ENCODE peak calls at places on chromosome 1, in six cellular contexts. X is effector CD4-positive, alpha-beta T cell; B is AG08396; Y is HFFc6; D is GM04504; S is aorta. Z is an unnamed sample.
A peak's percentile ranks its signal among the peaks of the same experiment; 100 is the strongest.

GRCh38 chr1:71667224-71667623 is 586.4 kb upstream of the ZRANB2 start:
- DNase-seq in Y (no peak), X (no peak), S (no peak), B (no peak), D (no peak), Z (no peak)

GRCh38 chr1:152001631-152002584 is 8.2 kb upstream of the S100A10 start:
- DNase-seq in Y (peak; percentile 94), D (peak; percentile 94), B (peak; percentile 79), X (peak; percentile 65), S (peak; percentile 93), Z (peak; percentile 63)

GRCh38 chr1:34126486-34126885 is 38.5 kb downstream of the CSMD2 start:
- DNase-seq in D (no peak), Y (no peak), B (no peak), S (no peak), X (no peak), Z (no peak)

GRCh38 chr1:14873657-14874056 is 275.2 kb downstream of the KAZN start:
- DNase-seq in B (no peak), D (no peak), X (no peak), Y (no peak), S (no peak), Z (no peak)

GRCh38 chr1:42936309-42937078 is 22.2 kb downstream of the SLC2A1 start:
- DNase-seq in X (no peak), S (peak; percentile 74), B (peak; percentile 49), D (peak; percentile 62), Y (peak; percentile 72), Z (no peak)

GRCh38 chr1:34859442-34860200 is at the start of gene SMIM12:
- DNase-seq in X (peak; percentile 83), B (peak; percentile 99), D (peak; percentile 89), S (peak; percentile 99), Y (peak; percentile 93), Z (peak; percentile 77)

GRCh38 chr1:188277771-188278170 is 1449.0 kb downstream of the PLA2G4A start:
- DNase-seq in Y (no peak), B (no peak), X (no peak), D (no peak), S (no peak), Z (no peak)

GRCh38 chr1:212030936-212031528 is 4.3 kb downstream of the INTS7 start:
- DNase-seq in B (peak; percentile 43), D (no peak), S (no peak), X (no peak), Y (peak; percentile 83), Z (no peak)

GRCh38 chr1:118338991-118339390 is 154.0 kb upstream of the SPAG17 start:
- DNase-seq in Y (no peak), D (no peak), B (no peak), X (no peak), S (no peak), Z (no peak)

GRCh38 chr1:230277201-230277771 is 148.8 kb downstream of the PGBD5 start:
- DNase-seq in X (no peak), Y (no peak), D (no peak), B (no peak), S (no peak), Z (peak; percentile 27)

GRCh38 chr1:174800221-174800791 is 199.4 kb upstream of the CACYBP start:
- DNase-seq in S (no peak), D (no peak), Y (no peak), X (no peak), B (peak; percentile 4), Z (no peak)

GRCh38 chr1:117633423-117633822 is 27.6 kb downstream of the TENT5C start:
- DNase-seq in S (no peak), X (no peak), B (no peak), D (no peak), Y (no peak), Z (no peak)

GRCh38 chr1:78079580-78079979 is 33.8 kb downstream of the GIPC2 start:
- DNase-seq in D (no peak), X (no peak), S (no peak), B (no peak), Y (no peak), Z (no peak)

GRCh38 chr1:44514673-44515072 is 109.6 kb downstream of the RNF220 start:
- DNase-seq in Y (no peak), S (no peak), X (no peak), D (no peak), B (no peak), Z (no peak)

GRCh38 chr1:22228505-22228911 is 85.6 kb upstream of the WNT4 start:
- DNase-seq in S (no peak), B (no peak), Y (no peak), X (no peak), D (no peak), Z (no peak)

GRCh38 chr1:167864392-167864992 is 49.4 kb downstream of the ADCY10 start:
- DNase-seq in X (no peak), B (no peak), D (no peak), Y (no peak), S (no peak), Z (no peak)

GRCh38 chr1:203505526-203506189 is 11.7 kb downstream of the OPTC start:
- DNase-seq in B (no peak), S (peak; percentile 45), X (no peak), Y (no peak), D (no peak), Z (no peak)

GRCh38 chr1:147504801-147505303 is 36.4 kb upstream of the BCL9 start:
- DNase-seq in S (no peak), B (peak; percentile 17), Y (peak; percentile 5), D (no peak), X (no peak), Z (no peak)

GRCh38 chr1:111399792-111400610 is 27.5 kb downstream of the OVGP1 start:
- DNase-seq in S (no peak), X (peak; percentile 34), D (peak; percentile 13), Y (peak; percentile 31), B (peak; percentile 49), Z (peak; percentile 13)

GRCh38 chr1:12063141-12064072 is at the start of gene TNFRSF8:
- DNase-seq in S (no peak), B (no peak), X (no peak), Y (no peak), D (no peak), Z (peak; percentile 13)

GRCh38 chr1:43548285-43549271 is 17.9 kb downstream of the PTPRF start:
- DNase-seq in B (no peak), Y (no peak), D (no peak), S (no peak), X (no peak), Z (no peak)

GRCh38 chr1:237814319-237814924 is 76.3 kb downstream of the ZP4 start:
- DNase-seq in B (no peak), S (no peak), X (no peak), Y (no peak), D (no peak), Z (no peak)

GRCh38 chr1:155321577-155322497 is 1.1 kb downstream of the RUSC1 start:
- DNase-seq in Y (no peak), S (peak; percentile 71), X (no peak), B (peak; percentile 15), D (no peak), Z (no peak)

GRCh38 chr1:23568608-23569383 is 9.5 kb upstream of the ID3 start:
- DNase-seq in S (no peak), D (no peak), Y (no peak), X (no peak), B (no peak), Z (no peak)

GRCh38 chr1:3587133-3587733 is 24.1 kb downstream of the MEGF6 start:
- DNase-seq in X (no peak), B (no peak), D (no peak), S (no peak), Y (peak; percentile 71), Z (no peak)

GRCh38 chr1:180631197-180631765 is 541 bp upstream of the XPR1 start:
- DNase-seq in D (no peak), S (no peak), X (no peak), Y (no peak), B (no peak), Z (no peak)

GRCh38 chr1:53580009-53580400 is 120.8 kb downstream of the DMRTB1 start:
- DNase-seq in Y (no peak), X (no peak), S (peak; percentile 59), B (no peak), D (no peak), Z (no peak)

GRCh38 chr1:84570436-84571149 is 3.6 kb downstream of the CTBS start:
- DNase-seq in B (no peak), D (no peak), X (no peak), S (no peak), Y (peak; percentile 15), Z (no peak)

GRCh38 chr1:96722161-96722908 is 751 bp downstream of the PTBP2 start:
- DNase-seq in D (peak; percentile 26), S (peak; percentile 88), X (peak; percentile 27), Y (peak; percentile 16), B (peak; percentile 77), Z (no peak)

GRCh38 chr1:19484338-19484792 is 974 bp downstream of the CAPZB start:
- DNase-seq in X (no peak), D (no peak), S (peak; percentile 80), B (peak; percentile 41), Y (no peak), Z (no peak)

GRCh38 chr1:36910281-36910725 is 124.0 kb downstream of the GRIK3 start:
- DNase-seq in B (no peak), S (no peak), X (no peak), D (no peak), Y (no peak), Z (no peak)

GRCh38 chr1:8374812-8375211 is 56.9 kb downstream of the SLC45A1 start:
- DNase-seq in B (peak; percentile 20), X (no peak), S (no peak), D (no peak), Y (peak; percentile 45), Z (no peak)

GRCh38 chr1:30749691-30750583 is 7.6 kb downstream of the LAPTM5 start:
- DNase-seq in Y (no peak), D (no peak), X (peak; percentile 79), B (no peak), S (no peak), Z (peak; percentile 83)

GRCh38 chr1:60169206-60169605 is 95.6 kb upstream of the C1orf87 start:
- DNase-seq in X (no peak), D (no peak), B (peak; percentile 22), Y (peak; percentile 44), S (no peak), Z (no peak)

GRCh38 chr1:30407862-30408580 is 315.4 kb downstream of the MATN1 start:
- DNase-seq in B (no peak), S (peak; percentile 30), Y (peak; percentile 10), X (no peak), D (no peak), Z (no peak)

Z was measured in T-cell.